ENCODE peak calls at places on chromosomes 11 and 22, in six cellular contexts. One of them, this sample, is unnamed.
A peak's percentile ranks its signal among the peaks of the same experiment; 100 is the strongest.

GRCh38 chr22:22616636-22617035 is 27.8 kb upstream of the GGTLC2 start:
- DNase-seq in GM12864: peak; percentile 45
- DNase-seq in dorsolateral prefrontal cortex: no peak
- DNase-seq in HL-60: no peak
- DNase-seq in mucosa of gallbladder: no peak
- DNase-seq in activated naive CD4-positive, alpha-beta T cell: no peak
- DNase-seq in this sample: no peak

GRCh38 chr11:77418981-77419592 is 54.8 kb downstream of the PAK1 start:
- DNase-seq in GM12864: no peak
- DNase-seq in dorsolateral prefrontal cortex: no peak
- DNase-seq in HL-60: no peak
- DNase-seq in mucosa of gallbladder: no peak
- DNase-seq in activated naive CD4-positive, alpha-beta T cell: no peak
- DNase-seq in this sample: no peak

GRCh38 chr22:44410396-44411056 is 87.5 kb downstream of the RTL6 start:
- DNase-seq in GM12864: no peak
- DNase-seq in dorsolateral prefrontal cortex: no peak
- DNase-seq in HL-60: no peak
- DNase-seq in mucosa of gallbladder: no peak
- DNase-seq in activated naive CD4-positive, alpha-beta T cell: no peak
- DNase-seq in this sample: peak; percentile 70

GRCh38 chr11:5541427-5541826 is 6.9 kb downstream of the OR52H1 start:
- DNase-seq in GM12864: no peak
- DNase-seq in dorsolateral prefrontal cortex: no peak
- DNase-seq in HL-60: no peak
- DNase-seq in mucosa of gallbladder: no peak
- DNase-seq in activated naive CD4-positive, alpha-beta T cell: no peak
- DNase-seq in this sample: no peak

GRCh38 chr11:131694526-131695424 is 324.4 kb downstream of the NTM start:
- DNase-seq in GM12864: no peak
- DNase-seq in dorsolateral prefrontal cortex: peak; percentile 82
- DNase-seq in HL-60: peak; percentile 18
- DNase-seq in mucosa of gallbladder: peak; percentile 83
- DNase-seq in activated naive CD4-positive, alpha-beta T cell: no peak
- DNase-seq in this sample: peak; percentile 83

GRCh38 chr22:34669001-34669400 is 397.0 kb upstream of the ISX start:
- DNase-seq in GM12864: no peak
- DNase-seq in dorsolateral prefrontal cortex: no peak
- DNase-seq in HL-60: no peak
- DNase-seq in mucosa of gallbladder: no peak
- DNase-seq in activated naive CD4-positive, alpha-beta T cell: no peak
- DNase-seq in this sample: no peak

GRCh38 chr11:8225589-8226036 is 38.1 kb downstream of the LMO1 start:
- DNase-seq in GM12864: peak; percentile 3
- DNase-seq in dorsolateral prefrontal cortex: peak; percentile 62
- DNase-seq in HL-60: peak; percentile 32
- DNase-seq in mucosa of gallbladder: peak; percentile 58
- DNase-seq in activated naive CD4-positive, alpha-beta T cell: peak; percentile 29
- DNase-seq in this sample: peak; percentile 83

GRCh38 chr11:27719575-27719925 is 19.3 kb upstream of the BDNF start:
- DNase-seq in GM12864: no peak
- DNase-seq in dorsolateral prefrontal cortex: no peak
- DNase-seq in HL-60: no peak
- DNase-seq in mucosa of gallbladder: no peak
- DNase-seq in activated naive CD4-positive, alpha-beta T cell: no peak
- DNase-seq in this sample: no peak